ENCODE peak calls at places on chromosomes 6 and 20, in five cellular contexts. One of them, this sample, is unnamed.

GRCh38 chr6:43308101-43308989 is at the start of gene CRIP3:
- DNase-seq in spleen: peak; percentile 89
- DNase-seq in IMR-90: no peak
- DNase-seq in stomach: peak; percentile 34
- DNase-seq in adrenal gland: no peak
- DNase-seq in this sample: peak; percentile 63

GRCh38 chr20:10910535-10911239 is 236.9 kb upstream of the JAG1 start:
- DNase-seq in spleen: no peak
- DNase-seq in IMR-90: no peak
- DNase-seq in stomach: no peak
- DNase-seq in adrenal gland: no peak
- DNase-seq in this sample: no peak

GRCh38 chr6:27279513-27280063 is 32.1 kb downstream of the PRSS16 start:
- DNase-seq in spleen: no peak
- DNase-seq in IMR-90: no peak
- DNase-seq in stomach: no peak
- DNase-seq in adrenal gland: no peak
- DNase-seq in this sample: no peak

GRCh38 chr6:41489284-41489851 is 56.8 kb upstream of the FOXP4 start:
- DNase-seq in spleen: peak; percentile 56
- DNase-seq in IMR-90: peak; percentile 56
- DNase-seq in stomach: no peak
- DNase-seq in adrenal gland: no peak
- DNase-seq in this sample: no peak

GRCh38 chr20:41329435-41330342 is 10.9 kb upstream of the LPIN3 start:
- DNase-seq in spleen: peak; percentile 90
- DNase-seq in IMR-90: peak; percentile 99
- DNase-seq in stomach: peak; percentile 42
- DNase-seq in adrenal gland: peak; percentile 88
- DNase-seq in this sample: peak; percentile 83

GRCh38 chr6:15308445-15309213 is 62.8 kb downstream of the JARID2 start:
- DNase-seq in spleen: no peak
- DNase-seq in IMR-90: peak; percentile 40
- DNase-seq in stomach: no peak
- DNase-seq in adrenal gland: no peak
- DNase-seq in this sample: no peak

GRCh38 chr6:82113231-82113630 is 134.3 kb downstream of the IBTK start:
- DNase-seq in spleen: no peak
- DNase-seq in IMR-90: no peak
- DNase-seq in stomach: no peak
- DNase-seq in adrenal gland: no peak
- DNase-seq in this sample: no peak

GRCh38 chr6:166635146-166635545 is 8.1 kb upstream of the RPS6KA2 start:
- DNase-seq in spleen: no peak
- DNase-seq in IMR-90: no peak
- DNase-seq in stomach: no peak
- DNase-seq in adrenal gland: peak; percentile 18
- DNase-seq in this sample: no peak

GRCh38 chr20:45070932-45071632 is 29.8 kb downstream of the KCNS1 start:
- DNase-seq in spleen: no peak
- DNase-seq in IMR-90: peak; percentile 26
- DNase-seq in stomach: no peak
- DNase-seq in adrenal gland: peak; percentile 69
- DNase-seq in this sample: no peak

GRCh38 chr6:168125429-168126001 is 46.5 kb upstream of the FRMD1 start:
- DNase-seq in spleen: peak; percentile 63
- DNase-seq in IMR-90: no peak
- DNase-seq in stomach: no peak
- DNase-seq in adrenal gland: no peak
- DNase-seq in this sample: no peak

GRCh38 chr6:79335133-79335674 is 100.7 kb upstream of the HMGN3 start:
- DNase-seq in spleen: no peak
- DNase-seq in IMR-90: no peak
- DNase-seq in stomach: no peak
- DNase-seq in adrenal gland: no peak
- DNase-seq in this sample: no peak

GRCh38 chr20:43237651-43238050 is 47.9 kb upstream of the PTPRT start:
- DNase-seq in spleen: no peak
- DNase-seq in IMR-90: no peak
- DNase-seq in stomach: no peak
- DNase-seq in adrenal gland: no peak
- DNase-seq in this sample: no peak

GRCh38 chr20:59741073-59741472 is 136.7 kb downstream of the PHACTR3 start:
- DNase-seq in spleen: no peak
- DNase-seq in IMR-90: no peak
- DNase-seq in stomach: no peak
- DNase-seq in adrenal gland: no peak
- DNase-seq in this sample: no peak

GRCh38 chr6:85402922-85403321 is 47.0 kb upstream of the NT5E start:
- DNase-seq in spleen: no peak
- DNase-seq in IMR-90: no peak
- DNase-seq in stomach: no peak
- DNase-seq in adrenal gland: no peak
- DNase-seq in this sample: no peak

GRCh38 chr20:20536240-20536933 is 168.5 kb downstream of the INSM1 start:
- DNase-seq in spleen: no peak
- DNase-seq in IMR-90: no peak
- DNase-seq in stomach: no peak
- DNase-seq in adrenal gland: no peak
- DNase-seq in this sample: no peak

GRCh38 chr6:130933712-130934200 is 106.5 kb downstream of the SMLR1 start:
- DNase-seq in spleen: no peak
- DNase-seq in IMR-90: peak; percentile 51
- DNase-seq in stomach: no peak
- DNase-seq in adrenal gland: no peak
- DNase-seq in this sample: no peak

GRCh38 chr20:12053348-12053747 is 135.7 kb downstream of the BTBD3 start:
- DNase-seq in spleen: no peak
- DNase-seq in IMR-90: peak; percentile 77
- DNase-seq in stomach: no peak
- DNase-seq in adrenal gland: no peak
- DNase-seq in this sample: no peak

GRCh38 chr6:82866446-82866845 is 199.2 kb downstream of the UBE3D start:
- DNase-seq in spleen: no peak
- DNase-seq in IMR-90: no peak
- DNase-seq in stomach: no peak
- DNase-seq in adrenal gland: no peak
- DNase-seq in this sample: no peak

GRCh38 chr6:108944707-108945685 is 96.8 kb downstream of the ARMC2 start:
- DNase-seq in spleen: no peak
- DNase-seq in IMR-90: peak; percentile 93
- DNase-seq in stomach: no peak
- DNase-seq in adrenal gland: no peak
- DNase-seq in this sample: no peak

GRCh38 chr6:1240766-1241165 is 71.1 kb upstream of the FOXQ1 start:
- DNase-seq in spleen: no peak
- DNase-seq in IMR-90: peak; percentile 16
- DNase-seq in stomach: no peak
- DNase-seq in adrenal gland: no peak
- DNase-seq in this sample: no peak

GRCh38 chr6:48568856-48569255 is 457.9 kb upstream of the PTCHD4 start:
- DNase-seq in spleen: no peak
- DNase-seq in IMR-90: no peak
- DNase-seq in stomach: no peak
- DNase-seq in adrenal gland: no peak
- DNase-seq in this sample: no peak

GRCh38 chr6:55632953-55633352 is 54.0 kb upstream of the HMGCLL1 start:
- DNase-seq in spleen: no peak
- DNase-seq in IMR-90: peak; percentile 11
- DNase-seq in stomach: no peak
- DNase-seq in adrenal gland: no peak
- DNase-seq in this sample: no peak

GRCh38 chr6:39090036-39090435 is 24.9 kb downstream of the SAYSD1 start:
- DNase-seq in spleen: no peak
- DNase-seq in IMR-90: no peak
- DNase-seq in stomach: no peak
- DNase-seq in adrenal gland: no peak
- DNase-seq in this sample: no peak

GRCh38 chr6:1538810-1539482 is 70.8 kb upstream of the FOXC1 start:
- DNase-seq in spleen: no peak
- DNase-seq in IMR-90: no peak
- DNase-seq in stomach: no peak
- DNase-seq in adrenal gland: no peak
- DNase-seq in this sample: no peak

GRCh38 chr6:12324741-12325140 is 34.6 kb downstream of the EDN1 start:
- DNase-seq in spleen: no peak
- DNase-seq in IMR-90: no peak
- DNase-seq in stomach: no peak
- DNase-seq in adrenal gland: no peak
- DNase-seq in this sample: no peak

GRCh38 chr20:56630086-56630493 is 984 bp downstream of the TFAP2C start:
- DNase-seq in spleen: no peak
- DNase-seq in IMR-90: no peak
- DNase-seq in stomach: peak; percentile 43
- DNase-seq in adrenal gland: peak; percentile 60
- DNase-seq in this sample: no peak

GRCh38 chr6:40536442-40536841 is 50.7 kb downstream of the LRFN2 start:
- DNase-seq in spleen: peak; percentile 69
- DNase-seq in IMR-90: no peak
- DNase-seq in stomach: no peak
- DNase-seq in adrenal gland: peak; percentile 27
- DNase-seq in this sample: peak; percentile 15

GRCh38 chr6:150069707-150070106 is 786 bp upstream of the ULBP3 start:
- DNase-seq in spleen: no peak
- DNase-seq in IMR-90: no peak
- DNase-seq in stomach: peak; percentile 54
- DNase-seq in adrenal gland: peak; percentile 55
- DNase-seq in this sample: no peak

GRCh38 chr6:45072673-45073072 is 255.5 kb upstream of the RUNX2 start:
- DNase-seq in spleen: no peak
- DNase-seq in IMR-90: no peak
- DNase-seq in stomach: no peak
- DNase-seq in adrenal gland: no peak
- DNase-seq in this sample: no peak

GRCh38 chr6:91911945-91912344 is 1325.1 kb upstream of the MAP3K7 start:
- DNase-seq in spleen: no peak
- DNase-seq in IMR-90: no peak
- DNase-seq in stomach: no peak
- DNase-seq in adrenal gland: no peak
- DNase-seq in this sample: no peak

GRCh38 chr20:17835941-17836861 is 132.4 kb downstream of the SNX5 start:
- DNase-seq in spleen: no peak
- DNase-seq in IMR-90: peak; percentile 87
- DNase-seq in stomach: no peak
- DNase-seq in adrenal gland: peak; percentile 38
- DNase-seq in this sample: peak; percentile 69

GRCh38 chr6:20633566-20634340 is 99.5 kb downstream of the CDKAL1 start:
- DNase-seq in spleen: no peak
- DNase-seq in IMR-90: no peak
- DNase-seq in stomach: no peak
- DNase-seq in adrenal gland: no peak
- DNase-seq in this sample: no peak

GRCh38 chr6:2948228-2949025 is 22.9 kb downstream of the SERPINB6 start:
- DNase-seq in spleen: peak; percentile 66
- DNase-seq in IMR-90: no peak
- DNase-seq in stomach: peak; percentile 7
- DNase-seq in adrenal gland: no peak
- DNase-seq in this sample: no peak

GRCh38 chr6:124324237-124324636 is 520.6 kb downstream of the NKAIN2 start:
- DNase-seq in spleen: no peak
- DNase-seq in IMR-90: no peak
- DNase-seq in stomach: no peak
- DNase-seq in adrenal gland: no peak
- DNase-seq in this sample: no peak
- TF ChIP-seq POLR2A in spleen: no peak
- TF ChIP-seq POLR2A in IMR-90: no peak
- TF ChIP-seq POLR2A in stomach: no peak
- TF ChIP-seq POLR2A in adrenal gland: no peak
- TF ChIP-seq POLR2A in this sample: no peak

GRCh38 chr6:113642714-113643442 is 214.3 kb upstream of the MARCKS start:
- DNase-seq in spleen: no peak
- DNase-seq in IMR-90: peak; percentile 28
- DNase-seq in stomach: peak; percentile 95
- DNase-seq in adrenal gland: no peak
- DNase-seq in this sample: no peak
- TF ChIP-seq POLR2A in spleen: no peak
- TF ChIP-seq POLR2A in IMR-90: no peak
- TF ChIP-seq POLR2A in stomach: no peak
- TF ChIP-seq POLR2A in adrenal gland: no peak
- TF ChIP-seq POLR2A in this sample: no peak

GRCh38 chr20:62120365-62120762 is 1.9 kb upstream of the LSM14B start:
- DNase-seq in spleen: no peak
- DNase-seq in IMR-90: no peak
- DNase-seq in stomach: no peak
- DNase-seq in adrenal gland: no peak
- DNase-seq in this sample: no peak

GRCh38 chr20:62123450-62124118 is 1.3 kb downstream of the LSM14B start:
- DNase-seq in spleen: no peak
- DNase-seq in IMR-90: peak; percentile 51
- DNase-seq in stomach: no peak
- DNase-seq in adrenal gland: peak; percentile 35
- DNase-seq in this sample: no peak

GRCh38 chr20:62122659-62123449 is 579 bp downstream of the LSM14B start:
- DNase-seq in spleen: peak; percentile 92
- DNase-seq in IMR-90: no peak
- DNase-seq in stomach: peak; percentile 63
- DNase-seq in adrenal gland: peak; percentile 79
- DNase-seq in this sample: peak; percentile 50

GRCh38 chr20:62120990-62121775 is 1.1 kb upstream of the LSM14B start:
- DNase-seq in spleen: no peak
- DNase-seq in IMR-90: peak; percentile 61
- DNase-seq in stomach: no peak
- DNase-seq in adrenal gland: peak; percentile 71
- DNase-seq in this sample: no peak

GRCh38 chr20:62121776-62122658 is at the start of gene LSM14B:
- DNase-seq in spleen: peak; percentile 99
- DNase-seq in IMR-90: peak; percentile 95
- DNase-seq in stomach: peak; percentile 98
- DNase-seq in adrenal gland: peak; percentile 96
- DNase-seq in this sample: peak; percentile 98
- TF ChIP-seq POLR2A in spleen: no peak
- TF ChIP-seq POLR2A in IMR-90: no peak
- TF ChIP-seq POLR2A in stomach: no peak
- TF ChIP-seq POLR2A in adrenal gland: peak; percentile 72
- TF ChIP-seq POLR2A in this sample: no peak

GRCh38 chr6:30556714-30556963 is 350 bp upstream of the GNL1 start:
- DNase-seq in spleen: peak; percentile 96
- DNase-seq in IMR-90: no peak
- DNase-seq in stomach: peak; percentile 89
- DNase-seq in adrenal gland: peak; percentile 95
- DNase-seq in this sample: peak; percentile 94

GRCh38 chr6:30555428-30556005 is 772 bp downstream of the GNL1 start:
- DNase-seq in spleen: peak; percentile 88
- DNase-seq in IMR-90: peak; percentile 23
- DNase-seq in stomach: peak; percentile 46
- DNase-seq in adrenal gland: peak; percentile 68
- DNase-seq in this sample: peak; percentile 61

GRCh38 chr6:30556006-30556713 is at the start of gene GNL1:
- DNase-seq in spleen: peak; percentile 99
- DNase-seq in IMR-90: peak; percentile 85
- DNase-seq in stomach: peak; percentile 98
- DNase-seq in adrenal gland: peak; percentile 97
- DNase-seq in this sample: peak; percentile 99

GRCh38 chr6:30557683-30557981 is 537 bp downstream of the PRR3 start:
- DNase-seq in spleen: no peak
- DNase-seq in IMR-90: no peak
- DNase-seq in stomach: no peak
- DNase-seq in adrenal gland: no peak
- DNase-seq in this sample: no peak

GRCh38 chr6:30556964-30557682 is at the start of gene PRR3:
- DNase-seq in spleen: peak; percentile 93
- DNase-seq in IMR-90: peak; percentile 88
- DNase-seq in stomach: peak; percentile 74
- DNase-seq in adrenal gland: peak; percentile 85
- DNase-seq in this sample: peak; percentile 80
- TF ChIP-seq POLR2A in spleen: no peak
- TF ChIP-seq POLR2A in IMR-90: peak; percentile 56
- TF ChIP-seq POLR2A in stomach: no peak
- TF ChIP-seq POLR2A in adrenal gland: peak; percentile 71
- TF ChIP-seq POLR2A in this sample: peak; percentile 5